ENCODE peak calls at places on chromosomes 3 and 15, in six cellular contexts. One of them, this sample, is unnamed.

GRCh38 chr3:5153074-5153473 is 31.0 kb downstream of the ARL8B start:
- DNase-seq in hippocampal formation: no peak
- DNase-seq in stimulated activated CD8-positive, alpha-beta memory T cell treated with anti-CD3 and anti-CD28 coated beads, Interleukin-4, amount 100 ng/mL, for 24 hours: no peak
- DNase-seq in NB4: no peak
- DNase-seq in NCI-H1436: no peak
- DNase-seq in psoas muscle: no peak
- DNase-seq in this sample: no peak

GRCh38 chr3:52226229-52226817 is 878 bp upstream of the TLR9 start:
- DNase-seq in hippocampal formation: no peak
- DNase-seq in stimulated activated CD8-positive, alpha-beta memory T cell treated with anti-CD3 and anti-CD28 coated beads, Interleukin-4, amount 100 ng/mL, for 24 hours: no peak
- DNase-seq in NB4: peak; percentile 77
- DNase-seq in NCI-H1436: no peak
- DNase-seq in psoas muscle: peak; percentile 41
- DNase-seq in this sample: peak; percentile 21

GRCh38 chr15:58510715-58511465 is 79.1 kb downstream of the LIPC start:
- DNase-seq in hippocampal formation: no peak
- DNase-seq in stimulated activated CD8-positive, alpha-beta memory T cell treated with anti-CD3 and anti-CD28 coated beads, Interleukin-4, amount 100 ng/mL, for 24 hours: no peak
- DNase-seq in NB4: no peak
- DNase-seq in NCI-H1436: no peak
- DNase-seq in psoas muscle: no peak
- DNase-seq in this sample: no peak

GRCh38 chr3:63508305-63508704 is 144.2 kb upstream of the SNTN start:
- DNase-seq in hippocampal formation: no peak
- DNase-seq in stimulated activated CD8-positive, alpha-beta memory T cell treated with anti-CD3 and anti-CD28 coated beads, Interleukin-4, amount 100 ng/mL, for 24 hours: no peak
- DNase-seq in NB4: no peak
- DNase-seq in NCI-H1436: no peak
- DNase-seq in psoas muscle: no peak
- DNase-seq in this sample: no peak

GRCh38 chr15:48703544-48703943 is 58.0 kb upstream of the FBN1 start:
- DNase-seq in hippocampal formation: no peak
- DNase-seq in stimulated activated CD8-positive, alpha-beta memory T cell treated with anti-CD3 and anti-CD28 coated beads, Interleukin-4, amount 100 ng/mL, for 24 hours: no peak
- DNase-seq in NB4: no peak
- DNase-seq in NCI-H1436: no peak
- DNase-seq in psoas muscle: no peak
- DNase-seq in this sample: no peak

GRCh38 chr15:58329781-58330467 is 101.9 kb upstream of the LIPC start:
- DNase-seq in hippocampal formation: no peak
- DNase-seq in stimulated activated CD8-positive, alpha-beta memory T cell treated with anti-CD3 and anti-CD28 coated beads, Interleukin-4, amount 100 ng/mL, for 24 hours: no peak
- DNase-seq in NB4: no peak
- DNase-seq in NCI-H1436: no peak
- DNase-seq in psoas muscle: peak; percentile 83
- DNase-seq in this sample: peak; percentile 53

GRCh38 chr15:62059108-62059817 is 984 bp downstream of the VPS13C start:
- DNase-seq in hippocampal formation: no peak
- DNase-seq in stimulated activated CD8-positive, alpha-beta memory T cell treated with anti-CD3 and anti-CD28 coated beads, Interleukin-4, amount 100 ng/mL, for 24 hours: no peak
- DNase-seq in NB4: peak; percentile 35
- DNase-seq in NCI-H1436: no peak
- DNase-seq in psoas muscle: no peak
- DNase-seq in this sample: no peak

GRCh38 chr3:197001972-197002700 is 27.5 kb downstream of the MELTF start:
- DNase-seq in hippocampal formation: peak; percentile 16
- DNase-seq in stimulated activated CD8-positive, alpha-beta memory T cell treated with anti-CD3 and anti-CD28 coated beads, Interleukin-4, amount 100 ng/mL, for 24 hours: no peak
- DNase-seq in NB4: no peak
- DNase-seq in NCI-H1436: no peak
- DNase-seq in psoas muscle: peak; percentile 57
- DNase-seq in this sample: no peak

GRCh38 chr15:67050522-67051087 is 14.8 kb upstream of the SMAD3 start:
- DNase-seq in hippocampal formation: no peak
- DNase-seq in stimulated activated CD8-positive, alpha-beta memory T cell treated with anti-CD3 and anti-CD28 coated beads, Interleukin-4, amount 100 ng/mL, for 24 hours: no peak
- DNase-seq in NB4: no peak
- DNase-seq in NCI-H1436: no peak
- DNase-seq in psoas muscle: no peak
- DNase-seq in this sample: peak; percentile 32

GRCh38 chr3:181454451-181455027 is 257.2 kb upstream of the SOX2 start:
- DNase-seq in hippocampal formation: peak; percentile 75
- DNase-seq in stimulated activated CD8-positive, alpha-beta memory T cell treated with anti-CD3 and anti-CD28 coated beads, Interleukin-4, amount 100 ng/mL, for 24 hours: no peak
- DNase-seq in NB4: no peak
- DNase-seq in NCI-H1436: no peak
- DNase-seq in psoas muscle: no peak
- DNase-seq in this sample: no peak

GRCh38 chr3:52005571-52005986 is 9.9 kb upstream of the RPL29 start:
- DNase-seq in hippocampal formation: no peak
- DNase-seq in stimulated activated CD8-positive, alpha-beta memory T cell treated with anti-CD3 and anti-CD28 coated beads, Interleukin-4, amount 100 ng/mL, for 24 hours: no peak
- DNase-seq in NB4: no peak
- DNase-seq in NCI-H1436: no peak
- DNase-seq in psoas muscle: no peak
- DNase-seq in this sample: no peak

GRCh38 chr3:120678984-120679383 is 3.1 kb downstream of the HGD start:
- DNase-seq in hippocampal formation: no peak
- DNase-seq in stimulated activated CD8-positive, alpha-beta memory T cell treated with anti-CD3 and anti-CD28 coated beads, Interleukin-4, amount 100 ng/mL, for 24 hours: no peak
- DNase-seq in NB4: peak; percentile 14
- DNase-seq in NCI-H1436: no peak
- DNase-seq in psoas muscle: no peak
- DNase-seq in this sample: peak; percentile 33

GRCh38 chr15:74651251-74651741 is 35.7 kb downstream of the CLK3 start:
- DNase-seq in hippocampal formation: peak; percentile 74
- DNase-seq in stimulated activated CD8-positive, alpha-beta memory T cell treated with anti-CD3 and anti-CD28 coated beads, Interleukin-4, amount 100 ng/mL, for 24 hours: no peak
- DNase-seq in NB4: no peak
- DNase-seq in NCI-H1436: peak; percentile 16
- DNase-seq in psoas muscle: no peak
- DNase-seq in this sample: no peak